ENCODE peak calls at places on chromosomes 7 and 10, in nine cellular contexts. One of them, this sample, is unnamed.
A peak's percentile ranks its signal among the peaks of the same experiment; 100 is the strongest.

GRCh38 chr10:60257767-60258428 is 131.8 kb downstream of the ANK3 start:
- DNase-seq in AG04450: no peak
- DNase-seq in Peyer's patch: no peak
- DNase-seq in psoas muscle: no peak
- DNase-seq in MM.1S: peak; percentile 45
- DNase-seq in IMR-90: no peak
- DNase-seq in cardiac muscle cell: no peak
- DNase-seq in body of pancreas: no peak
- DNase-seq in heart left ventricle: no peak
- DNase-seq in this sample: no peak

GRCh38 chr7:3950249-3950648 is 649.2 kb downstream of the SDK1 start:
- DNase-seq in AG04450: no peak
- DNase-seq in Peyer's patch: no peak
- DNase-seq in psoas muscle: no peak
- DNase-seq in MM.1S: no peak
- DNase-seq in IMR-90: no peak
- DNase-seq in cardiac muscle cell: no peak
- DNase-seq in body of pancreas: no peak
- DNase-seq in heart left ventricle: no peak
- DNase-seq in this sample: no peak

GRCh38 chr10:72248477-72249151 is 25.1 kb upstream of the DDIT4 start:
- DNase-seq in AG04450: no peak
- DNase-seq in Peyer's patch: peak; percentile 87
- DNase-seq in psoas muscle: peak; percentile 87
- DNase-seq in MM.1S: peak; percentile 97
- DNase-seq in IMR-90: no peak
- DNase-seq in cardiac muscle cell: peak; percentile 84
- DNase-seq in body of pancreas: peak; percentile 92
- DNase-seq in heart left ventricle: peak; percentile 88
- DNase-seq in this sample: peak; percentile 67

GRCh38 chr7:113370910-113371309 is 252.6 kb upstream of the SMIM30 start:
- DNase-seq in AG04450: peak; percentile 13
- DNase-seq in Peyer's patch: no peak
- DNase-seq in psoas muscle: no peak
- DNase-seq in MM.1S: no peak
- DNase-seq in IMR-90: peak; percentile 8
- DNase-seq in cardiac muscle cell: no peak
- DNase-seq in body of pancreas: no peak
- DNase-seq in heart left ventricle: no peak
- DNase-seq in this sample: no peak

GRCh38 chr10:128568979-128569378 is 442.8 kb upstream of the MKI67 start:
- DNase-seq in AG04450: no peak
- DNase-seq in Peyer's patch: no peak
- DNase-seq in psoas muscle: no peak
- DNase-seq in MM.1S: no peak
- DNase-seq in IMR-90: no peak
- DNase-seq in cardiac muscle cell: no peak
- DNase-seq in body of pancreas: no peak
- DNase-seq in heart left ventricle: no peak
- DNase-seq in this sample: no peak

GRCh38 chr7:113812881-113813280 is 105.9 kb downstream of the PPP1R3A start:
- DNase-seq in AG04450: no peak
- DNase-seq in Peyer's patch: no peak
- DNase-seq in psoas muscle: no peak
- DNase-seq in MM.1S: no peak
- DNase-seq in IMR-90: peak; percentile 29
- DNase-seq in cardiac muscle cell: no peak
- DNase-seq in body of pancreas: no peak
- DNase-seq in heart left ventricle: no peak
- DNase-seq in this sample: no peak

GRCh38 chr10:59877191-59877671 is 29.1 kb downstream of the CCDC6 start:
- DNase-seq in AG04450: peak; percentile 39
- DNase-seq in Peyer's patch: no peak
- DNase-seq in psoas muscle: no peak
- DNase-seq in MM.1S: no peak
- DNase-seq in IMR-90: peak; percentile 78
- DNase-seq in cardiac muscle cell: peak; percentile 28
- DNase-seq in body of pancreas: no peak
- DNase-seq in heart left ventricle: no peak
- DNase-seq in this sample: no peak

GRCh38 chr7:113087278-113087998 is 811 bp upstream of the GPR85 start:
- DNase-seq in AG04450: peak; percentile 76
- DNase-seq in Peyer's patch: no peak
- DNase-seq in psoas muscle: no peak
- DNase-seq in MM.1S: no peak
- DNase-seq in IMR-90: peak; percentile 94
- DNase-seq in cardiac muscle cell: peak; percentile 78
- DNase-seq in body of pancreas: no peak
- DNase-seq in heart left ventricle: no peak
- DNase-seq in this sample: no peak

GRCh38 chr10:43093423-43094090 is 16.7 kb downstream of the RET start:
- DNase-seq in AG04450: no peak
- DNase-seq in Peyer's patch: no peak
- DNase-seq in psoas muscle: no peak
- DNase-seq in MM.1S: no peak
- DNase-seq in IMR-90: peak; percentile 6
- DNase-seq in cardiac muscle cell: no peak
- DNase-seq in body of pancreas: no peak
- DNase-seq in heart left ventricle: no peak
- DNase-seq in this sample: no peak

GRCh38 chr10:88883443-88883799 is 3.4 kb downstream of the STAMBPL1 start:
- DNase-seq in AG04450: no peak
- DNase-seq in Peyer's patch: no peak
- DNase-seq in psoas muscle: no peak
- DNase-seq in MM.1S: no peak
- DNase-seq in IMR-90: no peak
- DNase-seq in cardiac muscle cell: no peak
- DNase-seq in body of pancreas: no peak
- DNase-seq in heart left ventricle: no peak
- DNase-seq in this sample: no peak

GRCh38 chr7:41969713-41970112 is 266.8 kb upstream of the INHBA start:
- DNase-seq in AG04450: no peak
- DNase-seq in Peyer's patch: no peak
- DNase-seq in psoas muscle: no peak
- DNase-seq in MM.1S: no peak
- DNase-seq in IMR-90: peak; percentile 18
- DNase-seq in cardiac muscle cell: no peak
- DNase-seq in body of pancreas: no peak
- DNase-seq in heart left ventricle: no peak
- DNase-seq in this sample: no peak

GRCh38 chr7:41967156-41967555 is 264.3 kb upstream of the INHBA start:
- DNase-seq in AG04450: no peak
- DNase-seq in Peyer's patch: no peak
- DNase-seq in psoas muscle: no peak
- DNase-seq in MM.1S: no peak
- DNase-seq in IMR-90: peak; percentile 72
- DNase-seq in cardiac muscle cell: peak; percentile 78
- DNase-seq in body of pancreas: no peak
- DNase-seq in heart left ventricle: no peak
- DNase-seq in this sample: no peak

GRCh38 chr7:41964849-41965745 is 262.2 kb upstream of the INHBA start:
- DNase-seq in AG04450: no peak
- DNase-seq in Peyer's patch: no peak
- DNase-seq in psoas muscle: no peak
- DNase-seq in MM.1S: no peak
- DNase-seq in IMR-90: no peak
- DNase-seq in cardiac muscle cell: no peak
- DNase-seq in body of pancreas: no peak
- DNase-seq in heart left ventricle: peak; percentile 60
- DNase-seq in this sample: no peak

GRCh38 chr7:41964354-41964753 is 261.5 kb upstream of the INHBA start:
- DNase-seq in AG04450: no peak
- DNase-seq in Peyer's patch: no peak
- DNase-seq in psoas muscle: no peak
- DNase-seq in MM.1S: no peak
- DNase-seq in IMR-90: no peak
- DNase-seq in cardiac muscle cell: no peak
- DNase-seq in body of pancreas: no peak
- DNase-seq in heart left ventricle: no peak
- DNase-seq in this sample: no peak

DNA sequence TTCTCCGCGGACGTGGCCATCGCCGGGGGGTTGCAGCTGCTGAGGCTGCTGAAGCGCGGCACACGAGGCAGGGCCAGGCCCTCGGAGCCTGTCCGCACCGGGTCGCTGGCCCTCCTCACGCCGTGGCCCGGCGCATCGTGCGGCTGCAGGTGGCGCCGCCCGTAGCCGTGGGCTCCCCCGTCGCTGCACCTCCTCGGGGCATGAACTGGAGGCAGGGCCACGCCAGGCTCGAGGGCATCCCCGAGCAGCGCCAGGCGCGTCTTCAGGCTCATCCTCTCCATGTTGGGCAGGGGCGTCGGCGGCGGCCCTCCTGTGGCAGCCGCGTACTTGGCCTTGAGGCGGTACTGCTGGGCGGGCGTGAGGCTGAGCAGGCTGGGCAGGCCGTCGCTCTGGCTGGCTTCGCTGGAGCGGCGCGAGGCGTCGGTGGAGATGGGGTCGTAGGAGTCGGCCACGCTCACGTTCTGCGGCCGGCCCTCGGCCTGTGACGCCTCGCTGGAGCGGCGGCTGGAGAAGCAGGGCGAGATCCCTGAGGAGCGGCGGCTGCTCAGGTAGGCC is 263.1 kb upstream of the INHBA start:
- DNase-seq in AG04450: no peak
- DNase-seq in Peyer's patch: no peak
- DNase-seq in psoas muscle: no peak
- DNase-seq in MM.1S: no peak
- DNase-seq in IMR-90: no peak
- DNase-seq in cardiac muscle cell: no peak
- DNase-seq in body of pancreas: no peak
- DNase-seq in heart left ventricle: no peak
- DNase-seq in this sample: no peak
- TF ChIP-seq CTCF in AG04450: no peak
- TF ChIP-seq CTCF in Peyer's patch: no peak
- TF ChIP-seq CTCF in psoas muscle: no peak
- TF ChIP-seq CTCF in MM.1S: no peak
- TF ChIP-seq CTCF in IMR-90: no peak
- TF ChIP-seq CTCF in cardiac muscle cell: no peak
- TF ChIP-seq CTCF in body of pancreas: no peak
- TF ChIP-seq CTCF in heart left ventricle: no peak
- TF ChIP-seq CTCF in this sample: no peak

GRCh38 chr7:91288208-91288824 is 24.1 kb downstream of the FZD1 start:
- DNase-seq in AG04450: no peak
- DNase-seq in Peyer's patch: peak; percentile 52
- DNase-seq in psoas muscle: peak; percentile 16
- DNase-seq in MM.1S: peak; percentile 13
- DNase-seq in IMR-90: no peak
- DNase-seq in cardiac muscle cell: peak; percentile 44
- DNase-seq in body of pancreas: peak; percentile 73
- DNase-seq in heart left ventricle: peak; percentile 54
- DNase-seq in this sample: no peak
- H3K27ac ChIP-seq in AG04450: no peak overlapping the region
- H3K27ac ChIP-seq in Peyer's patch: no peak overlapping the region
- H3K27ac ChIP-seq in psoas muscle: no peak overlapping the region
- H3K27ac ChIP-seq in MM.1S: no peak overlapping the region
- H3K27ac ChIP-seq in IMR-90: no peak overlapping the region
- H3K27ac ChIP-seq in cardiac muscle cell: no peak overlapping the region
- H3K27ac ChIP-seq in body of pancreas: no peak overlapping the region
- H3K27ac ChIP-seq in heart left ventricle: no peak overlapping the region
- H3K27ac ChIP-seq in this sample: no peak overlapping the region

GRCh38 chr7:156509216-156509615 is 131.4 kb upstream of the RNF32 start:
- DNase-seq in AG04450: no peak
- DNase-seq in Peyer's patch: no peak
- DNase-seq in psoas muscle: no peak
- DNase-seq in MM.1S: no peak
- DNase-seq in IMR-90: no peak
- DNase-seq in cardiac muscle cell: no peak
- DNase-seq in body of pancreas: no peak
- DNase-seq in heart left ventricle: no peak
- DNase-seq in this sample: no peak

GRCh38 chr7:156515911-156516790 is 124.4 kb upstream of the RNF32 start:
- DNase-seq in AG04450: no peak
- DNase-seq in Peyer's patch: peak; percentile 73
- DNase-seq in psoas muscle: no peak
- DNase-seq in MM.1S: no peak
- DNase-seq in IMR-90: no peak
- DNase-seq in cardiac muscle cell: no peak
- DNase-seq in body of pancreas: peak; percentile 54
- DNase-seq in heart left ventricle: no peak
- DNase-seq in this sample: no peak

GRCh38 chr7:156514851-156515250 is 125.7 kb upstream of the RNF32 start:
- DNase-seq in AG04450: no peak
- DNase-seq in Peyer's patch: no peak
- DNase-seq in psoas muscle: no peak
- DNase-seq in MM.1S: no peak
- DNase-seq in IMR-90: no peak
- DNase-seq in cardiac muscle cell: no peak
- DNase-seq in body of pancreas: no peak
- DNase-seq in heart left ventricle: no peak
- DNase-seq in this sample: no peak

GRCh38 chr7:156510966-156511365 is 129.6 kb upstream of the RNF32 start:
- DNase-seq in AG04450: no peak
- DNase-seq in Peyer's patch: no peak
- DNase-seq in psoas muscle: no peak
- DNase-seq in MM.1S: no peak
- DNase-seq in IMR-90: no peak
- DNase-seq in cardiac muscle cell: no peak
- DNase-seq in body of pancreas: no peak
- DNase-seq in heart left ventricle: no peak
- DNase-seq in this sample: no peak

GRCh38 chr7:156511426-156511825 is 129.1 kb upstream of the RNF32 start:
- DNase-seq in AG04450: no peak
- DNase-seq in Peyer's patch: no peak
- DNase-seq in psoas muscle: no peak
- DNase-seq in MM.1S: no peak
- DNase-seq in IMR-90: no peak
- DNase-seq in cardiac muscle cell: no peak
- DNase-seq in body of pancreas: no peak
- DNase-seq in heart left ventricle: no peak
- DNase-seq in this sample: no peak
- H3K9me3 ChIP-seq in AG04450: peaks cover 12% of the 10 kb centered on the region
- H3K9me3 ChIP-seq in Peyer's patch: peaks cover 7% of the 10 kb centered on the region
- H3K9me3 ChIP-seq in psoas muscle: peaks cover 24% of the 10 kb centered on the region
- H3K9me3 ChIP-seq in MM.1S: no peaks in the 10 kb centered on the region
- H3K9me3 ChIP-seq in IMR-90: peaks cover 9% of the 10 kb centered on the region
- H3K9me3 ChIP-seq in cardiac muscle cell: no peaks in the 10 kb centered on the region
- H3K9me3 ChIP-seq in body of pancreas: no peaks in the 10 kb centered on the region
- H3K9me3 ChIP-seq in heart left ventricle: no peaks in the 10 kb centered on the region
- H3K9me3 ChIP-seq in this sample: peaks cover 18% of the 10 kb centered on the region

DNA sequence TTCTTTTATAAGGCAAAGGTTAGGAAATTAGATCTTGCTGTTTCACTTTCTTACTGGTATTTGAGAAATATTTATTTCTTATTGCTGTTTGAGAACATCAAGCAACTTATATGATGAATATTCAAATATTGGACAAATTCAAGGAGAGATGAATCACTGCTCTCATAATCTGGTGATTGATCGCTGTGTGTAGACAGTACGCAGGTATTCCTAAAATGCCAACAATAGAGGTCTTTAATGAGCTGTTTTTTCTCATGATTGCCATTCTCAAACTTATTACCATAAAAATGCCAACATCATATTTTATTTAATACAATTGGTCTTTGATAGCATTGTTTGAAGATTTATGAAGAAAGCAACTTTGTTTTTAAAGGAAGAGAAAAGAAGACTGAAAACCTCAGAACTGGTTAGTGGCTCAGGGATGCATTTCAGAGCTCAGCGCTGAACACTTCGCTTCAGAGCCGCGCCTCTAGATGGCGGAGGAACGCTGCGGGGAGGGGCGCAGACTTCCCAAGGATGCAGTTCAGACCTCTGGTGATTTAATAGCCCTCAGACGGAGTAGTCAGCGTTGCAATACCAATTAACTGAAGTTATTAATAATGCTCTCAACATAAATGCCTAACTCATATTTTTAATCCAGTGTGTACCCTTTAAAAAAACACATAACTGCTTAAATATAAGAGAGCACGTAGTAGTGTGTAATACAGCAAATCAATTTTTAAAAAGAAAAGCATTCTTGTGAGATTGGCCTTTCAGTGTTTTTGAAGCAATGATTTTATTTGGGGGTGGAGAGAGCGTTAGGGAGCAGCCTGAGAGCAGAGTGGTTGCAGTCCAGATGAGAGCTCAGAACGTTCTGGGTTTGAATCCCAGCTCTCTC is 38.5 kb upstream of the STEAP4 start:
- DNase-seq in AG04450: peak; percentile 0
- DNase-seq in Peyer's patch: peak; percentile 51
- DNase-seq in psoas muscle: peak; percentile 37
- DNase-seq in MM.1S: no peak
- DNase-seq in IMR-90: no peak
- DNase-seq in cardiac muscle cell: peak; percentile 48
- DNase-seq in body of pancreas: peak; percentile 68
- DNase-seq in heart left ventricle: peak; percentile 77
- DNase-seq in this sample: no peak
- TF ChIP-seq CTCF in AG04450: peak; percentile 41
- TF ChIP-seq CTCF in Peyer's patch: no peak
- TF ChIP-seq CTCF in psoas muscle: peak; percentile 36
- TF ChIP-seq CTCF in MM.1S: no peak
- TF ChIP-seq CTCF in IMR-90: peak; percentile 18
- TF ChIP-seq CTCF in cardiac muscle cell: peak; percentile 66
- TF ChIP-seq CTCF in body of pancreas: peak; percentile 52
- TF ChIP-seq CTCF in heart left ventricle: peak; percentile 76
- TF ChIP-seq CTCF in this sample: no peak

This sample was measured in CD4-positive, alpha-beta T cell.